ENCODE peak calls at places on chromosomes 12 and 14, in five cellular contexts. C is A549, E is HepG2, Y is GM12878, Z is K562. V is an unnamed sample.

GRCh38 chr14:105733081-105734065 is 207.0 kb downstream of the TMEM121 start:
- DNase-seq in Y (no peak), C (no peak), E (no peak), Z (no peak), V (no peak)

GRCh38 chr14:68248481-68249255 is 429.1 kb downstream of the RAD51B start:
- DNase-seq in Y (peak; percentile 89), C (peak; percentile 61), E (peak; percentile 54), Z (no peak), V (peak; percentile 79)

GRCh38 chr14:23071244-23071974 is 14.1 kb upstream of the CDH24 start:
- DNase-seq in Y (peak; percentile 45), E (peak; percentile 94), C (peak; percentile 96), Z (peak; percentile 78), V (peak; percentile 95)

GRCh38 chr14:44940944-44941343 is 20.8 kb downstream of the KLHL28 start:
- DNase-seq in E (no peak), C (no peak), Y (no peak), Z (no peak), V (no peak)

GRCh38 chr12:46664771-46665287 is 161.0 kb downstream of the SLC38A4 start:
- DNase-seq in C (peak; percentile 66), E (peak; percentile 83), Y (peak; percentile 7), Z (no peak), V (no peak)

GRCh38 chr14:26527095-26527494 is 70.7 kb downstream of the NOVA1 start:
- DNase-seq in Z (no peak), Y (no peak), C (no peak), E (no peak), V (no peak)

GRCh38 chr12:84807249-84807648 is 105.3 kb downstream of the SLC6A15 start:
- DNase-seq in C (no peak), Z (no peak), Y (no peak), E (no peak), V (no peak)

GRCh38 chr12:107179883-107180282 is 86.5 kb upstream of the CRY1 start:
- DNase-seq in E (no peak), Z (no peak), C (no peak), Y (no peak), V (no peak)

GRCh38 chr12:46382425-46382973 is 9.9 kb upstream of the SLC38A2 start:
- DNase-seq in C (no peak), Y (no peak), Z (no peak), E (no peak), V (no peak)

GRCh38 chr14:105271224-105271890 is 23.0 kb downstream of the BTBD6 start:
- DNase-seq in C (no peak), E (no peak), Y (no peak), Z (no peak), V (no peak)

GRCh38 chr12:2376855-2377657 is 324.3 kb downstream of the CACNA1C start:
- DNase-seq in C (no peak), Z (no peak), E (no peak), Y (no peak), V (peak; percentile 73)

GRCh38 chr12:27319394-27319793 is 13.2 kb upstream of the BMAL2 start:
- DNase-seq in C (no peak), Z (no peak), E (no peak), Y (no peak), V (no peak)

GRCh38 chr12:24838531-24838950 is 110.4 kb downstream of the BCAT1 start:
- DNase-seq in Z (no peak), C (no peak), Y (peak; percentile 84), E (no peak), V (no peak)

GRCh38 chr12:69354561-69355187 is 4.9 kb upstream of the YEATS4 start:
- DNase-seq in Y (no peak), E (peak; percentile 49), Z (no peak), C (no peak), V (no peak)

GRCh38 chr12:101924647-101925046 is 47.3 kb downstream of the DRAM1 start:
- DNase-seq in C (peak; percentile 28), Y (no peak), Z (peak; percentile 89), E (no peak), V (peak; percentile 22)

GRCh38 chr14:20440882-20441281 is 4.9 kb upstream of the KLHL33 start:
- DNase-seq in Y (no peak), Z (no peak), C (no peak), E (no peak), V (no peak)

GRCh38 chr12:27979145-27979544 is 6.6 kb upstream of the PTHLH start:
- DNase-seq in Z (no peak), Y (no peak), C (no peak), E (no peak), V (no peak)

GRCh38 chr12:47870175-47870781 is 34.5 kb downstream of the VDR start:
- DNase-seq in E (peak; percentile 54), Y (peak; percentile 43), Z (no peak), C (peak; percentile 40), V (peak; percentile 75)

GRCh38 chr14:96268426-96269358 is 12.7 kb downstream of the BDKRB1 start:
- DNase-seq in C (peak; percentile 82), Y (no peak), E (no peak), Z (no peak), V (no peak)

GRCh38 chr12:109286652-109287051 is 22.4 kb downstream of the FOXN4 start:
- DNase-seq in C (no peak), Y (no peak), E (no peak), Z (no peak), V (no peak)

GRCh38 chr14:42163136-42163535 is 556.5 kb downstream of the LRFN5 start:
- DNase-seq in Z (no peak), E (no peak), Y (no peak), C (no peak), V (no peak)

DNA sequence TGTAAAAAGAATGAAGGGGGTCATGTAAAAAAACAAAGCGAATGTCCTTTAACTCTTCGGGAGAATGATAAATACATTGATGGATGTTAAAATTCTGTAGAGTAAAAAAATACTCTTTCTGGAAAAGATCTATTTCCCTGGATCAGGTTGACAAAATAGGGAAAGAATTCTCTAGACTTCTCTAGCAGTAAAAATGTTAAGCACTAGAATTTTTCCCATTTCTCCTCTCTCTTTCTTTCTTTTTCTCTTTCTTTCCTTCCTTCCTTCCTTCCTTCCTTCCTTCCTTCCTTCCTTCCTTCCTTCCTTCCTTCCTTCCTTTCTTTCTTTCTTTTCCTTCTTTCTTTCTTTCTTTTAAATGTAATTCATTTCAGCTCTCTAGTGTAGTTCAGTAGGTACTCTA is 552.5 kb downstream of the LRFN5 start:
- DNase-seq in E (no peak), Y (no peak), C (no peak), Z (no peak), V (no peak)
- TF ChIP-seq JUNB in E (no peak), Y (no peak), C (no peak), Z (no peak), V (no peak)

DNA sequence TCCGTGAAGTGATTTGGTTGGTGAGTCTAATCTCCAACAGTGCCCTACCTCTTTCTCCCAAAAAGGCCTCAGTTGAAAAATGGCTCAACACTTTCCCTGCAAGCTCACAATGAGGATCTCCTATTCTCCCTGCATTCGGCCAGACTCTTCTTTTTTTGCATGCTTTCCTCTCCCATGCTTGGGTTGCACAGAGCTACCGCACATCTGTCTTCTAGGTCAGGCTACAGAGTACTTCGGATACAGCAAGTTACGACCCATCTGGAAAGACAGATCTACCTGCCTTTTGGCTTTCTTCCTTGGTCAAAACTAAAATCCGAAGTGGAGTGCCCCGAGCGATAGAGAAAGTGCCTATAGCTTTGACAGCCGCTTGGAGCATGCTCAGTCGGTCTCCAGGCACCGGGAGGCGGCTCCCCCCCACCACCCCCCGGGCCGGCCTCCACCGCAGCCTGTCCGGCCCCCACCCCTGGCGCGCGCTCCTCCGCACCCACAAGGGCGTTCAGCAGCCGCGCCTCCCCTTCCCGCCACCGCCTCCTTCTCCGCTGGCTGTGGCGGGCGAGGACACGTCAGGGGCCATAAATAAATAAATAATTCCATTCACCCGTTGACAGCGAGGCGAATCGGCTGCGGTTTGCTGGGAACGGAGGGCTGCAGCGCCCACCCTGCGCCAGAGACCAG is at the start of gene SLC16A7:
- DNase-seq in E (peak; percentile 39), Z (no peak), C (peak; percentile 7), Y (peak; percentile 60), V (peak; percentile 78)
- H3K4me1 ChIP-seq in E (peaks cover 8% of the 10 kb centered on the region), Z (no peaks in the 10 kb centered on the region), C (peaks cover 9% of the 10 kb centered on the region), Y (no peaks in the 10 kb centered on the region), V (peaks cover 12% of the 10 kb centered on the region)

GRCh38 chr14:55274144-55274543 is 2.9 kb downstream of the FBXO34 start:
- DNase-seq in E (no peak), C (no peak), Y (no peak), Z (no peak), V (no peak)
- H3K27ac ChIP-seq in E (no peak overlapping the region), C (no peak overlapping the region), Y (peak overlapping the region; percentile 32), Z (peak overlapping the region; percentile 3), V (no peak overlapping the region)

GRCh38 chr12:40693503-40693863 is 1.2 kb downstream of the CNTN1 start:
- DNase-seq in Y (no peak), Z (no peak), E (no peak), C (peak; percentile 77), V (peak; percentile 81)
- TF ChIP-seq JUNB in Y (no peak), Z (no peak), E (no peak), C (no peak), V (no peak)

DNA sequence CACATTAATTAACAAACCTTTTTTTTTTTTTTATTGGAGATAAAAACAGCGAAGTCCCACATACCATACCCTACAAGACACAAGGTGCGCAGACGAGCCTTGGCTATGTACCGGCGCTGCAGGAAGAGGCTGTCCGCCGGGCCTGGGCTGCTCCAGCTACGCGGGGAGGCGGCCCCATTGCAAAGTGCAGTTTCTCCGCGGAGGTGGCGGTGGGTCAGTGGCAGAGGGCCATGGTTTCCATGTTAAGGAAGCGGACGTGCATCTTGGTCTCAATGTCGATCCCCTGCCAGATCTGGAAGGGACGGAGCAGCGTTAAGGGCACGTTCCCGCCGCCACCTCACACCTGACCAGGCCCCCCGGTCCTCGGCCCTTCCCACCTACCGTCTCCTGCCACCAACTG is 60.3 kb downstream of the TESC start:
- DNase-seq in Z (no peak), Y (no peak), E (no peak), C (no peak), V (no peak)
- H3K4me1 ChIP-seq in Z (peaks cover 38% of the 10 kb centered on the region), Y (no peaks in the 10 kb centered on the region), E (peaks cover 26% of the 10 kb centered on the region), C (peaks cover 9% of the 10 kb centered on the region), V (no peaks in the 10 kb centered on the region)

DNA sequence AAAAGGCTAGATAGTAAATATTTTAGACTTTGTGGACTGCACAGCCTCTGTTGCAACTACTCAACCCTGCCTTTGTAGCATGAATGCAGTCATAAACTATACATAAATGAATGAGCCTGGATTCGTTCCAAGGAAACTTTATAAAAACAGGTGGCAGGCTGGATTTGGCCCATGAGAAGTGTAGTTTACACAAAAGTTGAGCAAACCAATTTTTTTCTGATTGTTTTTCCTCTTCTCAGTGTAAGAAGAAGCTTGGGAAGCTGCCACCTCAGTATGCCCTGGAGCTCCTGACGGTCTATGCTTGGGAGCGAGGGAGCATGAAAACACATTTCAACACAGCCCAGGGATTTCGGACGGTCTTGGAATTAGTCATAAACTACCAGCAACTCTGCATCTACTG is 9.5 kb downstream of the OAS1 start:
- DNase-seq in E (no peak), Y (no peak), Z (no peak), C (no peak), V (no peak)
- H3K27ac ChIP-seq in E (no peak overlapping the region), Y (no peak overlapping the region), Z (no peak overlapping the region), C (no peak overlapping the region), V (no peak overlapping the region)